ENCODE peak calls at places on chromosomes 13 and 19, in seven cellular contexts. R is D341Med, Y is choroid plexus epithelial cell, G is GM10248, J is omental fat pad, B is T follicular helper cell, E is trophoblast cell. U is an unnamed sample.

GRCh38 chr13:79870766-79871165 is 389.8 kb downstream of the NDFIP2 start:
- DNase-seq in E (no peak), G (no peak), Y (no peak), B (no peak), J (no peak), R (no peak), U (no peak)

GRCh38 chr19:22784051-22784450 is at the start of gene ZNF99:
- DNase-seq in J (peak; percentile 42), E (peak; percentile 69), G (no peak), B (no peak), R (no peak), Y (no peak), U (no peak)

GRCh38 chr19:47725759-47726401 is 12.7 kb downstream of the EHD2 start:
- DNase-seq in J (no peak), R (no peak), B (no peak), E (peak; percentile 65), G (no peak), Y (no peak), U (no peak)

GRCh38 chr19:13058951-13059660 is 43.6 kb downstream of the LYL1 start:
- DNase-seq in G (no peak), Y (no peak), R (no peak), J (no peak), B (no peak), E (no peak), U (no peak)

GRCh38 chr19:21574607-21575006 is 69.2 kb downstream of the ZNF429 start:
- DNase-seq in Y (no peak), R (no peak), B (no peak), E (no peak), J (no peak), G (no peak), U (no peak)

GRCh38 chr13:112182251-112182650 is 115.3 kb downstream of the SOX1 start:
- DNase-seq in G (no peak), E (no peak), R (no peak), Y (no peak), J (no peak), B (no peak), U (no peak)

GRCh38 chr13:23554000-23554399 is 16.2 kb upstream of the TNFRSF19 start:
- DNase-seq in J (no peak), Y (no peak), G (no peak), E (no peak), B (no peak), R (no peak), U (no peak)

GRCh38 chr13:28657784-28658538 is 969 bp upstream of the POMP start:
- DNase-seq in Y (peak; percentile 60), R (no peak), G (peak; percentile 20), J (no peak), B (no peak), E (no peak), U (no peak)

GRCh38 chr13:29563941-29564340 is 31.5 kb downstream of the SLC7A1 start:
- DNase-seq in G (no peak), R (no peak), E (no peak), Y (no peak), J (no peak), B (no peak), U (no peak)

GRCh38 chr13:93262729-93263128 is 36.1 kb downstream of the GPC6 start:
- DNase-seq in B (no peak), G (no peak), R (no peak), Y (peak; percentile 42), E (no peak), J (no peak), U (no peak)

GRCh38 chr13:114063545-114064515 is 68.6 kb downstream of the RASA3 start:
- DNase-seq in G (no peak), B (no peak), J (peak; percentile 51), R (no peak), E (no peak), Y (peak; percentile 62), U (no peak)

GRCh38 chr19:39424934-39425333 is 10.8 kb downstream of the RPS16 start:
- DNase-seq in R (no peak), B (no peak), J (no peak), E (no peak), Y (no peak), G (no peak), U (no peak)

GRCh38 chr13:92640936-92641335 is 585.7 kb upstream of the GPC6 start:
- DNase-seq in B (no peak), E (no peak), G (no peak), Y (peak; percentile 37), R (no peak), J (no peak), U (no peak)

GRCh38 chr19:53085496-53085895 is 17.7 kb downstream of the ZNF160 start:
- DNase-seq in Y (no peak), R (no peak), B (no peak), J (no peak), G (no peak), E (no peak), U (no peak)

GRCh38 chr13:77061362-77061761 is 34.4 kb upstream of the FBXL3 start:
- DNase-seq in G (no peak), J (no peak), R (no peak), E (no peak), B (no peak), Y (no peak), U (no peak)

GRCh38 chr13:99760456-99760855 is 211.1 kb downstream of the ZIC5 start:
- DNase-seq in J (no peak), E (no peak), B (no peak), G (no peak), R (no peak), Y (no peak), U (no peak)

GRCh38 chr19:32252333-32252669 is 93.1 kb upstream of the ZNF507 start:
- DNase-seq in J (no peak), G (no peak), Y (no peak), E (no peak), B (no peak), R (no peak), U (no peak)

GRCh38 chr13:80342541-80343371 is 1.8 kb upstream of the SPRY2 start:
- DNase-seq in J (peak; percentile 52), G (peak; percentile 78), B (peak; percentile 28), E (peak; percentile 70), R (peak; percentile 84), Y (peak; percentile 79), U (peak; percentile 39)

GRCh38 chr19:5478925-5479588 is 23.8 kb downstream of the ZNRF4 start:
- DNase-seq in J (no peak), R (no peak), E (no peak), G (no peak), B (no peak), Y (no peak), U (no peak)

GRCh38 chr13:97388385-97388784 is 45.6 kb upstream of the RAP2A start:
- DNase-seq in G (no peak), R (no peak), E (no peak), Y (no peak), B (no peak), J (no peak), U (no peak)

GRCh38 chr19:55305491-55305890 is 19.6 kb downstream of the TMEM150B start:
- DNase-seq in B (peak; percentile 51), G (peak; percentile 65), J (no peak), E (peak; percentile 27), R (peak; percentile 81), Y (peak; percentile 45), U (no peak)

GRCh38 chr13:80201686-80202085 is 139.2 kb downstream of the SPRY2 start:
- DNase-seq in J (no peak), Y (no peak), G (no peak), E (no peak), B (no peak), R (no peak), U (no peak)

GRCh38 chr13:41268764-41269163 is 5.4 kb upstream of the MTRF1 start:
- DNase-seq in G (no peak), J (no peak), R (no peak), Y (peak; percentile 24), E (no peak), B (no peak), U (no peak)

GRCh38 chr13:30850204-30850866 is 55.7 kb upstream of the MEDAG start:
- DNase-seq in Y (peak; percentile 31), J (no peak), R (no peak), E (no peak), G (no peak), B (no peak), U (no peak)

GRCh38 chr19:19554074-19555023 is 16.3 kb downstream of the CILP2 start:
- DNase-seq in R (peak; percentile 83), E (no peak), G (peak; percentile 85), Y (peak; percentile 56), B (no peak), J (peak; percentile 58), U (no peak)

GRCh38 chr13:46170687-46171086 is 11.3 kb downstream of the LCP1 start:
- DNase-seq in E (no peak), J (no peak), G (no peak), R (no peak), B (peak; percentile 33), Y (peak; percentile 68), U (no peak)

U was measured in GOT3.